ENCODE peak calls at places on chromosomes 3 and 15, in six cellular contexts. H is activated CD8-positive, alpha-beta T cell treated with anti-CD3 and anti-CD28 coated beads for 36 hours; V is activated T-cell treated with anti-CD3 and anti-CD28 coated beads, Interleukin-2, amount 50 U/mL, for 72 hours; F is pancreas; R is left lung; Z is right cardiac atrium. U is an unnamed sample.

GRCh38 chr15:85542895-85543331 is 162.5 kb downstream of the AKAP13 start:
- ATAC-seq in H (peak), V (peak), F (peak), R (peak), Z (no peak), U (peak)

GRCh38 chr3:73885862-73886261 is 261.1 kb upstream of the PDZRN3 start:
- ATAC-seq in H (no peak), V (no peak), F (no peak), R (no peak), Z (no peak), U (no peak)

GRCh38 chr15:66772967-66773873 is 71.2 kb downstream of the SMAD6 start:
- ATAC-seq in H (no peak), V (no peak), F (peak), R (peak), Z (peak), U (no peak)

GRCh38 chr3:335250-335649 is 138.7 kb downstream of the CHL1 start:
- ATAC-seq in H (no peak), V (no peak), F (no peak), R (no peak), Z (no peak), U (no peak)

GRCh38 chr3:101735833-101736232 is 11.4 kb downstream of the CEP97 start:
- ATAC-seq in H (no peak), V (no peak), F (no peak), R (no peak), Z (no peak), U (no peak)

GRCh38 chr15:41805711-41806110 is 22.2 kb upstream of the JMJD7 start:
- ATAC-seq in H (no peak), V (no peak), F (no peak), R (no peak), Z (no peak), U (no peak)

GRCh38 chr15:29242466-29243242 is 27.0 kb downstream of the NSMCE3 start:
- ATAC-seq in H (no peak), V (no peak), F (no peak), R (no peak), Z (no peak), U (no peak)

GRCh38 chr3:140942221-140943104 is 827 bp downstream of the SLC25A36 start:
- ATAC-seq in H (peak), V (peak), F (peak), R (peak), Z (peak), U (peak)

GRCh38 chr3:163953526-163953925 is 1124.8 kb downstream of the SI start:
- ATAC-seq in H (no peak), V (no peak), F (peak), R (no peak), Z (no peak), U (peak)

GRCh38 chr3:172347895-172348680 is 100.2 kb downstream of the GHSR start:
- ATAC-seq in H (no peak), V (no peak), F (no peak), R (no peak), Z (no peak), U (no peak)

GRCh38 chr3:14369675-14370669 is 32.4 kb upstream of the SLC6A6 start:
- ATAC-seq in H (no peak), V (no peak), F (peak), R (peak), Z (no peak), U (no peak)

GRCh38 chr3:52237006-52237658 is 1.8 kb downstream of the TWF2 start:
- ATAC-seq in H (no peak), V (no peak), F (no peak), R (no peak), Z (no peak), U (no peak)

GRCh38 chr15:85024509-85025336 is 43.1 kb downstream of the PDE8A start:
- ATAC-seq in H (peak), V (peak), F (peak), R (peak), Z (no peak), U (no peak)

GRCh38 chr3:49630784-49631183 is 43.4 kb upstream of the APEH start:
- ATAC-seq in H (no peak), V (no peak), F (no peak), R (no peak), Z (peak), U (no peak)

GRCh38 chr3:33392703-33393125 is 47.5 kb downstream of the UBP1 start:
- ATAC-seq in H (no peak), V (peak), F (no peak), R (peak), Z (peak), U (no peak)

GRCh38 chr3:61580982-61581654 is 19.7 kb downstream of the PTPRG start:
- ATAC-seq in H (no peak), V (no peak), F (no peak), R (no peak), Z (no peak), U (no peak)

U was measured in stimulated activated memory B cell treated with anti-CD40 and anti-IgM and Interleukin-4, amounts not matched to agents 10 μg/mL and 1 μg/mL and 100 μg/mL, for 72 hours.